ENCODE peak calls at places on chromosomes 5 and 9, in six cellular contexts. F is K562, B is H1, A is IMR-90, M is WTC11, D is SK-N-SH. C is an unnamed sample.

GRCh38 chr5:33032161-33033085 is 321.3 kb downstream of the NPR3 start:
- DNase-seq in A (peak), F (no peak), M (no peak), D (no peak), B (no peak), C (no peak)

GRCh38 chr5:181191526-181192336 is 13.3 kb downstream of the TRIM7 start:
- DNase-seq in B (peak), D (peak), A (peak), F (peak), M (peak), C (peak)

GRCh38 chr9:130112244-130113151 is 58.8 kb downstream of the GPR107 start:
- DNase-seq in F (peak), A (peak), M (no peak), D (no peak), B (no peak), C (no peak)

GRCh38 chr5:61020415-61020814 is 75.4 kb downstream of the NDUFAF2 start:
- DNase-seq in D (no peak), F (no peak), A (peak), B (no peak), M (no peak), C (peak)

GRCh38 chr9:73979894-73980264 is 517.3 kb upstream of the RORB start:
- DNase-seq in A (no peak), F (peak), D (peak), M (no peak), B (no peak), C (no peak)

GRCh38 chr9:72147676-72148075 is 1.6 kb upstream of the GDA start:
- DNase-seq in D (no peak), F (no peak), B (no peak), A (no peak), M (no peak), C (no peak)

GRCh38 chr5:103120607-103121200 is 603 bp downstream of the PPIP5K2 start:
- DNase-seq in D (peak), M (no peak), F (peak), B (no peak), A (peak), C (no peak)

GRCh38 chr5:57324888-57325287 is 151.0 kb downstream of the GPBP1 start:
- DNase-seq in D (no peak), F (no peak), B (no peak), M (no peak), A (no peak), C (no peak)

GRCh38 chr9:99105152-99106043 is 485 bp downstream of the TGFBR1 start:
- DNase-seq in F (peak), B (no peak), M (peak), A (peak), D (peak), C (peak)

GRCh38 chr9:96150324-96151023 is 151.5 kb downstream of the HSD17B3 start:
- DNase-seq in B (no peak), A (no peak), F (no peak), M (no peak), D (no peak), C (no peak)

GRCh38 chr5:88674262-88675158 is 208.5 kb downstream of the MEF2C start:
- DNase-seq in B (no peak), A (no peak), D (no peak), M (peak), F (no peak), C (no peak)

GRCh38 chr5:137728048-137728447 is 7.8 kb downstream of the KLHL3 start:
- DNase-seq in D (no peak), F (no peak), A (no peak), B (no peak), M (no peak), C (no peak)

GRCh38 chr5:176547811-176548210 is 1.3 kb upstream of the CDHR2 start:
- DNase-seq in A (no peak), D (no peak), B (no peak), F (no peak), M (no peak), C (no peak)

GRCh38 chr9:128059365-128059983 is 7.6 kb downstream of the NAIF1 start:
- DNase-seq in F (no peak), M (no peak), D (no peak), B (no peak), A (no peak), C (no peak)

GRCh38 chr9:95061916-95062600 is 255.5 kb downstream of the FANCC start:
- DNase-seq in F (no peak), D (no peak), B (no peak), M (no peak), A (no peak), C (no peak)

GRCh38 chr9:20319641-20320337 is 302.5 kb downstream of the MLLT3 start:
- DNase-seq in A (peak), F (no peak), D (no peak), B (no peak), M (no peak), C (no peak)

GRCh38 chr5:171692936-171693335 is 92.7 kb upstream of the SMIM23 start:
- DNase-seq in B (no peak), A (no peak), D (no peak), F (no peak), M (no peak), C (no peak)

GRCh38 chr5:56520951-56521350 is 287.8 kb upstream of the ANKRD55 start:
- DNase-seq in F (no peak), A (no peak), D (no peak), B (no peak), M (no peak), C (no peak)

GRCh38 chr9:87682085-87682484 is 43.8 kb upstream of the CTSL start:
- DNase-seq in A (no peak), D (no peak), F (no peak), B (no peak), M (no peak), C (no peak)

GRCh38 chr5:142548739-142549275 is 137.1 kb downstream of the FGF1 start:
- DNase-seq in B (peak), F (peak), M (peak), A (peak), D (peak), C (peak)

GRCh38 chr9:127349483-127350127 is 47.4 kb upstream of the SLC2A8 start:
- DNase-seq in A (no peak), B (no peak), F (no peak), M (no peak), D (no peak), C (no peak)

GRCh38 chr9:126491256-126491879 is 122.4 kb upstream of the LMX1B start:
- DNase-seq in B (no peak), M (no peak), D (peak), A (peak), F (peak), C (peak)

GRCh38 chr9:133990366-133991210 is 1.5 kb downstream of the VAV2 start:
- DNase-seq in F (no peak), A (peak), M (peak), B (no peak), D (peak), C (peak)

GRCh38 chr9:128845186-128845931 is 15.8 kb upstream of the SPOUT1 start:
- DNase-seq in D (peak), F (peak), A (no peak), M (peak), B (no peak), C (no peak)

GRCh38 chr9:135840107-135840506 is 67.2 kb downstream of the CAMSAP1 start:
- DNase-seq in A (no peak), F (no peak), D (no peak), M (no peak), B (no peak), C (no peak)
- TF ChIP-seq USF2 in A (no peak), F (no peak), D (no peak), M (no peak), B (no peak), C (no peak)

DNA sequence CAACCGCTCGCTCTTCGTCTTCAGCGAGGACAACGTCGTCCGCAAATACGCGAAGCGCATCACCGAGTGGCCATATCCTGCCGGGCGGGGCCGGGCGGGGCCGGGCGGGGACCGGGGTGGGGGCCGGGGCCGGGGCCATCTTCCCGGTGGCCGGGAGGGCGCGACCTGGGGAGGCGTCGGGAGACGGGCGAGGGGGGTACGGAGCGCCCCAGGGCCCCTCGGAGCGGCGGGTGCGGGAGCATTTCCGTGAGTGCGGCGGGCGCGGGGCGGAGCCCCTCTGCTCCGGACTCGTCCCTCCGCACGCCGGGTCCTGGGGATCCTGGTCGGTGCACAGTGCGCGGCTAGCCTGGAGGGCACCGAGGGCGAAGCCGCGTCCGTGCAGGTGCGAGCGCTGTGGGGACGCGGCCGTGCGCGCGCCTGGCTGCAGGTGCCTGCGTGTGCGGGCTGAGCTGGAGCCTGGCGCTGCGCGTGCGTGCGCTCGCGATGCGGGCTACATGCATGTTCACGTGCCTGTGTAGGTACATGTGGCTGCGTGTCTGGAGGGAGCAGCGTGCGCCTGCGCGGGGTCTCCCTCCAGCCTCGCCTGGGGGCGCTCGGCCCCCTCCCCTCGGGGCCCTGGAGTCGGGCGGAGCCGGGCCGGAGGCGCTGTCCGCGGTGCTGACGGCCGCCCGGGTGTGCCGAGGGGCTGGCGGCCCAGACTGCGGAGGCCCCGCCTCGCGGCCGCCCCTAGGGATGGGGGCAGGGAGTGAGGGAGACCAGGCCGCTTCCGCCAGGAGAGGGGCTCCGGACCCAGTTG is 762 bp downstream of the CACNA1B start:
- DNase-seq in M (peak), B (peak), D (peak), A (no peak), F (peak), C (no peak)
- TF ChIP-seq USF2 in M (peak), B (no peak), D (no peak), A (no peak), F (no peak), C (no peak)

DNA sequence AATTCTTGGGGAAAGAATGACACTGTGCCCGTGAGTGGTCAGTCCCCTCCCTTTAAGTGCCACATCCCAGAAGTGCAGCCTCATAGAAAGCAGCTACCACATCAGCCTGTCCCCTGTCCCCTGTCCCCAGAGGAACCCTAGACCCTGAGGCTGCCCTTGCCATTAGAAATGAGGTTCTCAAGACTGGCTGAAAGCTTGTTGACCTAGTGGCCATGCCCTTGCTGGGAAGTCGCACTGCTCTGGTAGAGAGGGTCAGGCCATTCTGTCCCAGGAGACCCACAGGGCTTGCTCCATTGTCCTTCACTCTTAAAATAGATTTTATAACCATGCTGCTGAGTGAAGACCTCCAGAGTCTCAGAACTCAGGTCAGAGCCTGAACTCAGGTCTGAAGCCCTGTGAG is 184.5 kb downstream of the RGS3 start:
- DNase-seq in F (no peak), B (no peak), M (no peak), A (no peak), D (no peak), C (no peak)
- TF ChIP-seq USF2 in F (no peak), B (no peak), M (no peak), A (no peak), D (no peak), C (no peak)

GRCh38 chr5:69230181-69230580 is 4.5 kb upstream of the CDK7 start:
- DNase-seq in F (no peak), B (no peak), D (no peak), A (no peak), M (no peak), C (no peak)

GRCh38 chr5:69219939-69220338 is 14.7 kb upstream of the CDK7 start:
- DNase-seq in F (no peak), A (no peak), D (no peak), B (no peak), M (no peak), C (no peak)

GRCh38 chr5:69225859-69226258 is 8.8 kb upstream of the CDK7 start:
- DNase-seq in M (no peak), A (no peak), F (no peak), B (no peak), D (no peak), C (no peak)

GRCh38 chr5:69224520-69224919 is 10.2 kb upstream of the CDK7 start:
- DNase-seq in B (no peak), F (no peak), A (no peak), D (no peak), M (no peak), C (no peak)
- TF ChIP-seq USF2 in B (no peak), F (no peak), A (no peak), D (no peak), M (no peak), C (no peak)

GRCh38 chr5:124148574-124148973 is 597.9 kb downstream of the ZNF608 start:
- DNase-seq in B (no peak), F (no peak), D (no peak), A (no peak), M (no peak), C (no peak)
- TF ChIP-seq USF2 in B (no peak), F (no peak), D (no peak), A (no peak), M (no peak), C (no peak)

GRCh38 chr5:110094559-110094958 is 404.8 kb downstream of the MAN2A1 start:
- DNase-seq in D (no peak), M (no peak), A (no peak), F (no peak), B (no peak), C (no peak)

GRCh38 chr5:110096419-110096818 is 406.7 kb downstream of the MAN2A1 start:
- DNase-seq in A (no peak), B (no peak), M (no peak), F (no peak), D (no peak), C (no peak)

GRCh38 chr5:110104728-110105127 is 415.0 kb downstream of the MAN2A1 start:
- DNase-seq in D (no peak), B (no peak), M (no peak), F (no peak), A (no peak), C (no peak)

GRCh38 chr5:110104048-110104725 is 414.5 kb downstream of the MAN2A1 start:
- DNase-seq in B (no peak), F (no peak), M (no peak), A (no peak), D (no peak), C (no peak)

GRCh38 chr5:110099562-110099961 is 409.8 kb downstream of the MAN2A1 start:
- DNase-seq in A (no peak), F (no peak), M (no peak), D (no peak), B (no peak), C (no peak)
- TF ChIP-seq USF2 in A (no peak), F (no peak), M (no peak), D (no peak), B (no peak), C (no peak)

GRCh38 chr9:121380941-121381340 is 10.9 kb upstream of the STOM start:
- DNase-seq in D (no peak), B (no peak), M (no peak), F (no peak), A (no peak), C (no peak)

GRCh38 chr9:121373401-121373769 is 3.3 kb upstream of the STOM start:
- DNase-seq in B (no peak), F (no peak), D (no peak), A (peak), M (no peak), C (peak)

GRCh38 chr9:121372239-121372562 is 2.2 kb upstream of the STOM start:
- DNase-seq in D (no peak), B (no peak), A (no peak), M (no peak), F (no peak), C (no peak)

GRCh38 chr9:121372563-121373400 is 2.7 kb upstream of the STOM start:
- DNase-seq in F (peak), B (no peak), D (no peak), A (peak), M (no peak), C (no peak)

DNA sequence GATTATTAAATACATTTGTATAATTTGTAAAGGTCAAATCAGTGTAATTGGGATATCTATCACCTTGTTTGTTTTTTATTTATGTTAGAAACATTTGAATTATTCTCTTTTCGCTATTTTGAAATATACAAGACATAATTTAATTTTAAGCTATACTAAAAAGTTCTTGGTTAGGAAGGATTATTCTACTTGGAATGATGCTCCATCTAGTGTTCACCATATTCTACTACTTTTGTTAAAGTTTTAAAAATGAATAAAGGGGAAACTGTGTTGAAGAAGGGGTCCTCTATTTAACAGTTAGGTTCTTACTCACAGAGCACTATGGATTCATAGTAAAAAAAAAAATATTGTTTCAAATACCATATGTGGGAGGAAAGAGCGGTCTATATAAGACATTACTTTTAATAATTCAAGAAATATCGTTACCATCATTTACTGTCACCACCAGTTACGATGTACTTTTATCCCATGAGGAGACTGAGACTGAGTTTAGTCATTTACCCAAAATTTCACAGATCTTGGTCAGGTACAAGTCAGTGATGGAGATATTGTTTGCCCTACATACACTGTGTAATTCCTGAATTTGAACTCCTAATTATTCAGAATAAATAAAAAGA is 6.3 kb upstream of the STOM start:
- DNase-seq in B (no peak), A (peak), M (no peak), F (no peak), D (peak), C (no peak)
- TF ChIP-seq USF2 in B (no peak), A (no peak), M (no peak), F (no peak), D (no peak), C (no peak)

DNA sequence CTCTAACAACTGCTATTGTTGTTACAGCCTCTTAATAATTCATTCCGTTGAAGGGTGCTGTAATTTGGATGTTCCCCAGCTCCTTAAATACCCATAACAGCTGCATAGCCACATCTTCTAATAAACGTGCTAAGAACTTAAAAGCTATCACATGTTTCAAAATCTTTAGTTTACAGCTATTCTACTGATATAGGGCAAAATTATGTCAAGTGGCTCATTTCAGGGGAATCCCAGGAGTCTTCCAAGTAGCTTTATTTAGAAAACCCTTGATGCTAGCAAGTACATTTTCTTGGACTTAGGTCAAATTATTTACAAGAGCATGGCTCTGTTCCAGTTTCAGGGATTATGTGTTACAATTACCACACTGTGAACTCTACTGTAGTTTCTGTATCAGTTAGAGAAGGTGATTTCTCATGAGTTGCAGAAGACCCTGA is 990.4 kb upstream of the ACO1 start:
- DNase-seq in A (no peak), M (no peak), F (no peak), B (no peak), D (no peak), C (no peak)
- TF ChIP-seq USF2 in A (no peak), M (no peak), F (no peak), B (no peak), D (no peak), C (no peak)

C was measured in A549.